ENCODE peak calls at places on chromosome 18, in eight cellular contexts. Y, B, X, N, P, W, U and D are unnamed samples.

GRCh38 chr18:34840416-34840815 is 130.3 kb downstream of the DTNA start:
- DNase-seq in P (no peak), W (no peak), N (no peak), U (no peak), B (no peak), X (no peak), Y (no peak), D (no peak)

GRCh38 chr18:30920757-30921156 is 121.8 kb downstream of the DSC3 start:
- DNase-seq in N (no peak), X (no peak), U (peak; percentile 10), W (no peak), Y (no peak), P (no peak), B (no peak), D (no peak)

GRCh38 chr18:47969851-47970250 is 39.4 kb upstream of the SMAD2 start:
- DNase-seq in P (no peak), Y (peak; percentile 14), W (no peak), U (no peak), B (no peak), X (no peak), N (peak; percentile 6), D (no peak)

GRCh38 chr18:50686409-50686808 is 126.5 kb downstream of the MAPK4 start:
- DNase-seq in Y (no peak), B (no peak), N (no peak), P (no peak), U (no peak), W (no peak), X (no peak), D (no peak)

GRCh38 chr18:27763936-27764335 is 413.0 kb downstream of the CDH2 start:
- DNase-seq in Y (no peak), U (no peak), P (no peak), N (peak; percentile 15), W (no peak), B (no peak), X (no peak), D (no peak)

GRCh38 chr18:79853303-79853992 is 55.7 kb downstream of the KCNG2 start:
- DNase-seq in X (no peak), W (no peak), Y (no peak), N (no peak), U (no peak), P (no peak), B (peak; percentile 50), D (no peak)

GRCh38 chr18:43277164-43277600 is at the start of gene SYT4:
- DNase-seq in N (peak; percentile 63), W (no peak), Y (peak; percentile 0), U (peak; percentile 32), X (peak; percentile 24), B (no peak), P (peak; percentile 40), D (no peak)

GRCh38 chr18:69936191-69936558 is 11.5 kb downstream of the CD226 start:
- DNase-seq in N (no peak), W (no peak), B (no peak), U (no peak), P (no peak), Y (no peak), X (no peak), D (no peak)

GRCh38 chr18:70493461-70493860 is 204.6 kb downstream of the SOCS6 start:
- DNase-seq in X (no peak), B (no peak), W (no peak), Y (no peak), P (no peak), U (no peak), N (no peak), D (no peak)

GRCh38 chr18:848062-848795 is 36.2 kb upstream of the YES1 start:
- DNase-seq in N (no peak), X (no peak), W (peak; percentile 89), U (no peak), P (no peak), B (no peak), Y (no peak), D (no peak)

GRCh38 chr18:35290070-35290735 is at the start of gene ZSCAN30:
- DNase-seq in B (peak; percentile 93), Y (peak; percentile 98), U (peak; percentile 68), N (peak; percentile 96), P (peak; percentile 97), W (peak; percentile 97), X (peak; percentile 90), D (peak; percentile 94)

GRCh38 chr18:2316082-2316481 is 255.2 kb downstream of the METTL4 start:
- DNase-seq in N (no peak), Y (no peak), X (no peak), U (no peak), P (no peak), W (no peak), B (no peak), D (no peak)

GRCh38 chr18:23406271-23406787 is 46.8 kb upstream of the RIOK3 start:
- DNase-seq in P (no peak), B (no peak), U (no peak), Y (peak; percentile 39), W (peak; percentile 63), X (no peak), N (peak; percentile 58), D (no peak)

GRCh38 chr18:10965104-10965503 is 184.3 kb downstream of the PIEZO2 start:
- DNase-seq in B (no peak), N (peak; percentile 23), P (no peak), Y (no peak), X (no peak), W (no peak), U (no peak), D (no peak)

GRCh38 chr18:58593930-58594329 is 35.0 kb downstream of the ALPK2 start:
- DNase-seq in W (no peak), B (no peak), U (no peak), P (no peak), Y (no peak), N (peak; percentile 58), X (no peak), D (no peak)

GRCh38 chr18:75066936-75067335 is 142.0 kb downstream of the PTGR3 start:
- DNase-seq in B (no peak), U (no peak), X (no peak), Y (no peak), P (no peak), N (no peak), W (no peak), D (no peak)

GRCh38 chr18:43970656-43971055 is 693.4 kb upstream of the SYT4 start:
- DNase-seq in N (peak; percentile 35), W (no peak), X (no peak), B (no peak), Y (no peak), P (no peak), U (no peak), D (no peak)

GRCh38 chr18:32049393-32050161 is 31.0 kb downstream of the RNF125 start:
- DNase-seq in U (peak; percentile 39), P (no peak), B (no peak), N (peak; percentile 20), Y (no peak), X (peak; percentile 38), W (peak; percentile 82), D (peak; percentile 39)
- H3K4me3 ChIP-seq in U (no peak overlapping the region), P (no peak overlapping the region), B (no peak overlapping the region), N (no peak overlapping the region), Y (no peak overlapping the region), X (no peak overlapping the region), W (no peak overlapping the region), D (no peak overlapping the region)

GRCh38 chr18:25352629-25353005 is 651 bp upstream of the ZNF521 start:
- DNase-seq in N (no peak), U (no peak), Y (no peak), X (no peak), P (no peak), B (no peak), W (no peak), D (no peak)

GRCh38 chr18:25350561-25351201 is 1.3 kb downstream of the ZNF521 start:
- DNase-seq in B (no peak), N (peak; percentile 84), Y (no peak), P (peak; percentile 81), X (peak; percentile 54), W (peak; percentile 51), U (no peak), D (peak; percentile 66)

GRCh38 chr18:25351280-25351772 is 640 bp downstream of the ZNF521 start:
- DNase-seq in W (no peak), B (no peak), U (no peak), X (no peak), N (peak; percentile 40), P (no peak), Y (no peak), D (peak; percentile 23)

GRCh38 chr18:25353080-25353479 is 1.1 kb upstream of the ZNF521 start:
- DNase-seq in B (no peak), P (no peak), X (no peak), W (no peak), U (no peak), Y (no peak), N (no peak), D (no peak)

DNA sequence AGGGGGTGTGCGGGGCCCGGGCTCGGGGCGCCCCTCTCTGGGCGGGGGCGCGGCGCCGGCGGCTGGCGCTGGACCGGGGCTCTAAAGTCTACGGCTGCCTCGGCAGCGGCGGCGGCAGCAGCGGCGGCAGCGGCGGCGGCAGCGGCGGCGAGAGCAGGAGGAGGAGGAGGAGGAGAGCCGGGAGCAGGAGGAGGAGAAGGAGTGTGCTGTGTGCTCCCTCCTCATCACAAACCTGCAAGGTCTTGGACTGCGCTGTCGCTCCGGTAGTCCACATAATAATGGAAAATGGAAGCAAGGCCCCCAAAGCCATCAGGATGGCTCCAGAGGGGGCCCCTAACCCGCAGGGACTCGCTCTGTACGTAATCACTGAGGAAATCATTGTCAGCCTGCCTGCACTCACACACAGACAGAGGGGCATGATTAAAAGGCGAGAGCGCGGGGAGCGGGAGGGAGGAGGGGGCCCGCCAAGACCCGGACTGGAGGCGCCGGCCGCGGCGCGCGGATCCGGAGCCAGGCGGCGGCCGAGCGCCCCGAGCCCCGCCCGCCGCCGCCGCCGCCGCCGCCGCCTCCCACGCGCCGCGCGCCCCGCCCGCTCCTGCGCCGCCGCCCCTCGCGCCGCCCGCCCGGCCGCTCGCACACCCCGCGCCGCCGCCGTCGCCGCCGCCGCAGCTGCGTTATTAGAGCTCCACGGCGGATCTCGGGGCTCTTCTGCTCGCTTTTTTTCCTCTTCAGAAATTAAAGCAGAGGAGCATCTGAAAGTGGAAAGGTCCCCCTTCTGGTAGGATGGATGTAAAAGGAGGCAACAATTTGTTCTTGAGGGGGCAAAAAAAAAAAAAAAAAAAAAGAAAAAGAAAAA is at the start of gene ZNF521:
- DNase-seq in P (peak; percentile 89), X (peak; percentile 86), N (peak; percentile 91), B (peak; percentile 91), W (peak; percentile 78), U (peak; percentile 38), Y (peak; percentile 90), D (peak; percentile 90)
- H3K4me3 ChIP-seq in P (peak within 1 kb of the TSS; percentile 78), X (peak within 1 kb of the TSS; percentile 82), N (peak within 1 kb of the TSS; percentile 97), B (peak within 1 kb of the TSS; percentile 79), W (peak within 1 kb of the TSS; percentile 43), U (peak within 1 kb of the TSS; percentile 76), Y (peak within 1 kb of the TSS; percentile 50), D (peak within 1 kb of the TSS; percentile 76)

DNA sequence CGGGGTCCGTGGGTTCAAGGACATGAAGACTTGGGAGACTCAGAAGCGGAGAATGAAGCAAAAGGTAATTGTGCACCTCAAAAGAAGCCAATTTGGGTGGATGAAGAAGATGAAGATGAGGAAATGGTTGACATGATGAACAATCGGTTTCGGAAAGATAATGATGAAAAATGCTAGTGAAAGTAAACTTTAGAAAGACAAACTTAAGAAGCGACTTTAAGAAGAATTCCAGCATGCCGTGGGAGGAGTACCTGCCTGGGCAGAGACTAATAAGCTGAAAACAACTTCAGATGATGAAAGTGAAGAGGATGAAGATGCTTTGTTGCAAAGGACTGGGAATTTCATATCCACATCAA is 43.5 kb downstream of the PSTPIP2 start:
- DNase-seq in X (no peak), W (no peak), U (no peak), Y (no peak), P (no peak), N (no peak), B (no peak), D (no peak)
- H3K4me3 ChIP-seq in X (peak overlapping the region; percentile 50), W (peak overlapping the region; percentile 46), U (peak overlapping the region; percentile 28), Y (no peak overlapping the region), P (peak overlapping the region; percentile 39), N (peak overlapping the region; percentile 78), B (peak overlapping the region; percentile 58), D (peak overlapping the region; percentile 62)

GRCh38 chr18:63291278-63291677 is 28.3 kb downstream of the BCL2 start:
- DNase-seq in Y (no peak), P (no peak), N (no peak), W (no peak), B (no peak), U (no peak), X (no peak), D (no peak)
- H3K4me3 ChIP-seq in Y (no peak overlapping the region), P (no peak overlapping the region), N (no peak overlapping the region), W (no peak overlapping the region), B (no peak overlapping the region), U (no peak overlapping the region), X (no peak overlapping the region), D (no peak overlapping the region)